ENCODE peak calls at places on chromosome 12, in six cellular contexts. L, W, J, N, B and Z are unnamed samples.
A peak's percentile ranks its signal among the peaks of the same experiment; 100 is the strongest.

GRCh38 chr12:120833849-120834248 is 70.3 kb downstream of the SPPL3 start:
- DNase-seq in L (peak; percentile 49), W (no peak), J (no peak), N (no peak), B (no peak), Z (no peak)

GRCh38 chr12:54306925-54307731 is 6.3 kb upstream of the NFE2 start:
- DNase-seq in L (no peak), W (no peak), J (peak; percentile 20), N (no peak), B (peak; percentile 96), Z (no peak)

GRCh38 chr12:119375619-119376018 is 41.1 kb downstream of the CCDC60 start:
- DNase-seq in L (peak; percentile 81), W (no peak), J (no peak), N (no peak), B (no peak), Z (no peak)

GRCh38 chr12:18383203-18383602 is 121.9 kb downstream of the PIK3C2G start:
- DNase-seq in L (no peak), W (no peak), J (no peak), N (no peak), B (peak; percentile 93), Z (no peak)

GRCh38 chr12:80504389-80505153 is 60.5 kb downstream of the PTPRQ start:
- DNase-seq in L (peak; percentile 12), W (no peak), J (no peak), N (no peak), B (no peak), Z (no peak)

GRCh38 chr12:52920937-52921336 is 16.1 kb upstream of the KRT8 start:
- DNase-seq in L (no peak), W (no peak), J (no peak), N (no peak), B (no peak), Z (no peak)

GRCh38 chr12:3311027-3311402 is 180.0 kb upstream of the PRMT8 start:
- DNase-seq in L (no peak), W (no peak), J (peak; percentile 75), N (no peak), B (no peak), Z (no peak)

GRCh38 chr12:124730455-124730932 is 133.2 kb downstream of the SCARB1 start:
- DNase-seq in L (no peak), W (peak; percentile 48), J (no peak), N (no peak), B (peak; percentile 91), Z (no peak)

GRCh38 chr12:79558924-79559469 is 131.8 kb downstream of the PAWR start:
- DNase-seq in L (no peak), W (no peak), J (no peak), N (no peak), B (peak; percentile 17), Z (no peak)

GRCh38 chr12:28050606-28051005 is 78.1 kb upstream of the PTHLH start:
- DNase-seq in L (no peak), W (no peak), J (no peak), N (no peak), B (no peak), Z (no peak)

DNA sequence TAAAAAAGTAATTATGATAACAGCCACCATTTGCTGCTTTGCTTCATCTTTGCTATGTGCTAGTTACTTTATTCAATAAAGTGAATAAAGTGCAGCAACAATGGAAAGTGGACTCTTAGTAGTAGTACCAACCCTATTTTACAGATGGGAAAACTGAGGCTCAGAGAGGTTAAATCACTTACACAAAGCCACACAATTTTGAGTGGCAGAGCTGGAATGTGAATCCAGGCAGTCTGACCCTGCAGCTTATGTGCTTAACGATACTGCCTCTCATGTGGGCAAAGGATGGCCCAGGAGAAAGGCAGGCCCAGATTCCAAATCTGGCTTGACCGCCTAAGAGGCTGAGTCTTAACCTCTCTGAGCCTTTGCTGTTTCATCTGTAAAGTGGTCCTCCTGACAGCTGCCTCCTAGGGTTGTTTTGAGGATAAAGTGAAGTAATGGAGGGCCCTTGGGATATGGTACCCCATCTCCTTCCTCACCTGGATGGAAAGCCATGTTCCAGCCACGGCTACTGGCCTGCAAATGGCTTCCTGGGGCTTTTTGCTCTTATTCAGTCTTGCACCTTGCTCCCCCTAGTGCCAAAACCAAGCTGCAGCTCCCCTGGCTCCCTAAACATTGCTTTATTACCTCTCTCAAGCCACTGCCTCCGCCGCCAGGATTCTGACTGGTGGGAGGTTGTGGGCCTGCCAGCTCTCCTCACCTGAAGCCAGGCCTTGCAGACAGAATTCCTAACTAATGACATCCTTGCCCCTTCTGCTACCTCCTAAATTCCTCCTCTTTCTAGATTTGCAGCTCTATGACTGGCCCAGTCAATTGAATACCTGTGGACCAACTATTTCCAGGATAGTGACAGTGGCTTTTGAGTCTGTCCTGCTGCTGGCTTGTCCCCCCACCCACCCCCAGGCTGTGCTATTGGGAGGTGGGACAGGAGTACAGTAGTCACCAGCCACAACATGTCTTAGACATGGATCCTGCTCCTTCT is 283.3 kb upstream of the PWP1 start:
- DNase-seq in L (peak; percentile 70), W (no peak), J (peak; percentile 61), N (peak; percentile 45), B (peak; percentile 72), Z (peak; percentile 45)
- TF ChIP-seq CTCF in L (peak; percentile 63), W (no peak), J (peak; percentile 49), N (peak; percentile 61), B (peak; percentile 75), Z (peak; percentile 61)

GRCh38 chr12:47773062-47773857 is at the start of gene SLC48A1:
- DNase-seq in L (peak; percentile 75), W (peak; percentile 73), J (peak; percentile 57), N (peak; percentile 91), B (peak; percentile 62), Z (peak; percentile 95)

GRCh38 chr12:47774664-47775063 is 1.6 kb downstream of the SLC48A1 start:
- DNase-seq in L (no peak), W (no peak), J (no peak), N (no peak), B (no peak), Z (no peak)

GRCh38 chr12:47775100-47775911 is 2.3 kb downstream of the SLC48A1 start:
- DNase-seq in L (peak; percentile 23), W (no peak), J (no peak), N (no peak), B (peak; percentile 73), Z (peak; percentile 53)

GRCh38 chr12:47772738-47773061 is 338 bp upstream of the SLC48A1 start:
- DNase-seq in L (no peak), W (no peak), J (no peak), N (no peak), B (no peak), Z (no peak)

GRCh38 chr12:47773858-47774580 is 981 bp downstream of the SLC48A1 start:
- DNase-seq in L (no peak), W (no peak), J (no peak), N (no peak), B (no peak), Z (no peak)
- TF ChIP-seq CTCF in L (no peak), W (no peak), J (no peak), N (no peak), B (peak; percentile 0), Z (no peak)

GRCh38 chr12:26721800-26722199 is 111.2 kb downstream of the ITPR2 start:
- DNase-seq in L (no peak), W (no peak), J (no peak), N (no peak), B (no peak), Z (no peak)

GRCh38 chr12:26724309-26724702 is 108.7 kb downstream of the ITPR2 start:
- DNase-seq in L (no peak), W (no peak), J (no peak), N (no peak), B (no peak), Z (no peak)

GRCh38 chr12:26715232-26715631 is 117.8 kb downstream of the ITPR2 start:
- DNase-seq in L (no peak), W (no peak), J (no peak), N (no peak), B (no peak), Z (no peak)

GRCh38 chr12:26723379-26724308 is 109.3 kb downstream of the ITPR2 start:
- DNase-seq in L (no peak), W (no peak), J (peak; percentile 30), N (no peak), B (peak; percentile 76), Z (no peak)

GRCh38 chr12:26719852-26720251 is 113.1 kb downstream of the ITPR2 start:
- DNase-seq in L (no peak), W (no peak), J (no peak), N (no peak), B (no peak), Z (no peak)
- TF ChIP-seq CTCF in L (no peak), W (peak; percentile 22), J (no peak), N (no peak), B (peak; percentile 21), Z (no peak)

GRCh38 chr12:69600804-69601203 is 9.9 kb downstream of the LRRC10 start:
- DNase-seq in L (no peak), W (no peak), J (no peak), N (no peak), B (no peak), Z (no peak)

GRCh38 chr12:69598174-69598753 is 12.4 kb downstream of the LRRC10 start:
- DNase-seq in L (no peak), W (no peak), J (no peak), N (no peak), B (no peak), Z (no peak)

GRCh38 chr12:69595689-69596088 is 10.4 kb downstream of the CCT2 start:
- DNase-seq in L (peak; percentile 7), W (no peak), J (no peak), N (no peak), B (no peak), Z (no peak)
- TF ChIP-seq CTCF in L (no peak), W (no peak), J (no peak), N (no peak), B (no peak), Z (no peak)

GRCh38 chr12:94074216-94074969 is 74.0 kb upstream of the PLXNC1 start:
- DNase-seq in L (no peak), W (no peak), J (no peak), N (no peak), B (no peak), Z (no peak)

GRCh38 chr12:94077209-94077608 is 71.2 kb upstream of the PLXNC1 start:
- DNase-seq in L (no peak), W (no peak), J (no peak), N (no peak), B (no peak), Z (no peak)

GRCh38 chr12:94078138-94078723 is 70.1 kb upstream of the PLXNC1 start:
- DNase-seq in L (no peak), W (no peak), J (no peak), N (no peak), B (no peak), Z (no peak)

GRCh38 chr12:94073441-94074051 is 74.8 kb upstream of the PLXNC1 start:
- DNase-seq in L (no peak), W (no peak), J (no peak), N (no peak), B (peak; percentile 65), Z (no peak)

GRCh38 chr12:94074970-94075695 is 73.2 kb upstream of the PLXNC1 start:
- DNase-seq in L (peak; percentile 20), W (no peak), J (peak; percentile 49), N (peak; percentile 26), B (peak; percentile 97), Z (peak; percentile 17)
- TF ChIP-seq CTCF in L (peak; percentile 45), W (no peak), J (peak; percentile 46), N (peak; percentile 37), B (peak; percentile 88), Z (peak; percentile 37)